ENCODE peak calls at places on chromosomes 13 and 19, in five cellular contexts. B is fibroblast of mammary gland; Q is CD8-positive, alpha-beta T cell; Z is cardiac muscle cell; A is heart right ventricle. F is an unnamed sample.
A peak's percentile ranks its signal among the peaks of the same experiment; 100 is the strongest.

GRCh38 chr19:20171285-20171684 is 4.3 kb downstream of the ZNF486 start:
- DNase-seq in A (no peak), B (no peak), Q (no peak), Z (no peak), F (no peak)

GRCh38 chr13:106418556-106418955 is 116.9 kb downstream of the EFNB2 start:
- DNase-seq in A (no peak), Q (no peak), B (peak; percentile 97), Z (no peak), F (no peak)

GRCh38 chr19:8304841-8305621 is 3.1 kb downstream of the CD320 start:
- DNase-seq in A (peak; percentile 26), B (no peak), Q (peak; percentile 12), Z (no peak), F (peak; percentile 42)

GRCh38 chr13:114311908-114312307 is 2.4 kb upstream of the CHAMP1 start:
- DNase-seq in A (no peak), Q (no peak), Z (no peak), B (peak; percentile 85), F (no peak)

GRCh38 chr13:42401376-42401775 is 129.4 kb downstream of the AKAP11 start:
- DNase-seq in A (no peak), B (no peak), Z (no peak), Q (no peak), F (no peak)

GRCh38 chr13:36130168-36130541 is 1.0 kb downstream of the DCLK1 start:
- DNase-seq in Z (no peak), B (no peak), A (no peak), Q (no peak), F (no peak)

GRCh38 chr13:21673592-21674270 is 2.9 kb downstream of the FGF9 start:
- DNase-seq in Z (peak; percentile 84), A (peak; percentile 40), Q (peak; percentile 37), B (no peak), F (no peak)

GRCh38 chr13:60043262-60043661 is 120.5 kb downstream of the DIAPH3 start:
- DNase-seq in Z (no peak), A (no peak), Q (no peak), B (peak; percentile 35), F (no peak)

GRCh38 chr19:35090795-35091214 is 24.8 kb upstream of the FXYD3 start:
- DNase-seq in Q (no peak), Z (no peak), B (no peak), A (no peak), F (no peak)

GRCh38 chr19:28644261-28644660 is 568.7 kb downstream of the UQCRFS1 start:
- DNase-seq in A (no peak), Z (no peak), Q (no peak), B (no peak), F (no peak)

GRCh38 chr19:28643284-28643683 is 569.7 kb downstream of the UQCRFS1 start:
- DNase-seq in B (no peak), A (no peak), Z (no peak), Q (no peak), F (no peak)

GRCh38 chr19:28642787-28643186 is 570.2 kb downstream of the UQCRFS1 start:
- DNase-seq in Z (no peak), Q (no peak), B (no peak), A (no peak), F (no peak)

GRCh38 chr19:28640506-28640905 is 572.4 kb downstream of the UQCRFS1 start:
- DNase-seq in Q (no peak), Z (no peak), B (no peak), A (no peak), F (no peak)

GRCh38 chr19:28641395-28641794 is 571.6 kb downstream of the UQCRFS1 start:
- DNase-seq in Q (no peak), A (no peak), Z (no peak), B (no peak), F (no peak)
- TF ChIP-seq CTCF in Q (no peak), A (no peak), Z (no peak), B (no peak), F (no peak)

DNA sequence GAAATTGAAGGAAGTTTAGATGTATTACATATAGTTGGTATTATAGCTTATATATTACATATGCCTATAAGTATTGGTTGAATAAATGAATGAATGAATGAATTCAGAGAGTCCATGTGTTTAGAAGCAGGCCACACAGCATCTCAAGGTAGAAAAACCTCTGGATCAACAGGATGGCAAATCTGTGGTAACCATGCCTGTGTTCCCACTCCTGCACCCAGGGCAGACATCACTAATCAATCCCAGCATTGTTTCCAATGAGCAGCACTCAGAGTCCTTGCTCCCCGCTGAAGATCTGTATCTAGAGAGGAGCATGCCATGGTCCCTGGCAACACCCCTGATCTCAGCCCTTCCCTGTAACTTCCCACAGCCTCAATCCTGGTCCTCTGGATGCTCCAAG is 944 bp downstream of the CEACAM19 start:
- DNase-seq in Z (no peak), B (no peak), A (no peak), Q (no peak), F (no peak)
- TF ChIP-seq CTCF in Z (no peak), B (no peak), A (no peak), Q (no peak), F (no peak)

GRCh38 chr19:18675779-18676178 is 7.7 kb upstream of the CRTC1 start:
- DNase-seq in B (peak; percentile 26), A (no peak), Q (peak; percentile 22), Z (no peak), F (no peak)
- TF ChIP-seq CTCF in B (peak; percentile 50), A (peak; percentile 34), Q (no peak), Z (peak; percentile 57), F (peak; percentile 20)

GRCh38 chr19:30664358-30665058 is 292.3 kb downstream of the ZNF536 start:
- DNase-seq in A (peak; percentile 63), B (peak; percentile 19), Z (peak; percentile 32), Q (no peak), F (peak; percentile 13)
- TF ChIP-seq CTCF in A (peak; percentile 28), B (peak; percentile 30), Z (peak; percentile 37), Q (no peak), F (no peak)

GRCh38 chr13:91185294-91185863 is 162.1 kb upstream of the MIR17HG start:
- DNase-seq in Z (peak; percentile 15), B (peak; percentile 10), Q (no peak), A (no peak), F (no peak)
- TF ChIP-seq CTCF in Z (peak; percentile 30), B (peak; percentile 3), Q (no peak), A (peak; percentile 39), F (peak; percentile 35)

GRCh38 chr19:14517446-14517839 is 754 bp downstream of the DNAJB1 start:
- DNase-seq in A (no peak), Z (peak; percentile 62), Q (no peak), B (no peak), F (no peak)

GRCh38 chr19:14514215-14514871 is 3.9 kb downstream of the DNAJB1 start:
- DNase-seq in Z (no peak), A (no peak), B (no peak), Q (no peak), F (no peak)

GRCh38 chr19:14515501-14516047 is 2.6 kb downstream of the DNAJB1 start:
- DNase-seq in Q (no peak), B (no peak), A (no peak), Z (no peak), F (no peak)

GRCh38 chr19:14516746-14517438 is 1.3 kb downstream of the DNAJB1 start:
- DNase-seq in A (no peak), B (no peak), Q (no peak), Z (no peak), F (no peak)

GRCh38 chr19:14516048-14516534 is 2.1 kb downstream of the DNAJB1 start:
- DNase-seq in Q (no peak), B (no peak), A (no peak), Z (no peak), F (no peak)
- TF ChIP-seq CTCF in Q (no peak), B (no peak), A (no peak), Z (no peak), F (no peak)

DNA sequence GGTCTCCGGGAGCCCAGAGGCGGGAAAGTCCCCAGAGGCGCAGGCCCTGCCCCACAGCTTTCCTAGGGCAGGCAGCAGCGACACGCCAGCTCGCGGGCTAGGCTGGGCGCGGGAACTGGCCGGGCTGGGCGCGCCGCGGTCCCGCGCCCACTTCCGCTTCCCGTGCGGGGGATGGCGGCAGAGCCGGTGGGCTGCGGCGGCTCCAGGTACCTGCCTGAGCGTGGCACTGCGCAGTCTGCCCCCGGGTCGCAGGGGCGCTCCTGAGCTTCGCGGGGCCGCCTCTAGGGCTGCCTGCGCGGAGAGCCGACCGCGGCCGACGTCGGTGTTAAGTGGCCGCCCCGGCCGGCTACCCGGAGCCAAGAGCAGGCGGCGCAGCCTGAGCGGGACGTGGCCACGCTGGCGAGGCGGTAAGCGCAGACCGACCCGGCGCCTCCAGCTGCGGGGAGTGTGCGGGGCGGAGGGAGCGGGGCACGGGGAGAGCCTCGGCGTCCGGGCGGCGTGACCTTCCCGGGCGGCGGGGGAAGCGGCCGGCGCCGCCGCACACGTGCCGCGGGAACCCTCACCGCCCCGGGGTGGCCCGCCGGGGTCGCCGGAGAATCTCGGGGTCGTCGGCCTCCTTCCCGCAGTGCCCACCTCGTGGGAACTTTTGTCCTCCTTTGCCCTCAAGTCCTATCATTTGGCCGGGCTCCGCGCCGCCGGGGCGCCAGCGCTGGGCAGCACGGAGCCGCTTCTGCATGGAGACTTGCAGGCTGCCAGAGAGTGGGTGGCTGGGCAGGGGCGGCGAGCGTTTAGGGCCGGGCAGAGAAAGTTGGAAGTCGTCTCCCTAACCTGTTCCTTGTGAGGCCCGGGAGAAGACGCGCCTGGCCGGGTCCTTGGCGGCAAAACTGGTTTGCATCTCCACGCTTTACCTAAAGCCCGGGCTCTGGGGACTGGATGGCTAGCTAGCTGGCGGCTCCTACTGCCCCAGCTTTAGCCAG is 31.4 kb upstream of the MPHOSPH8 start:
- DNase-seq in Q (peak; percentile 16), Z (peak; percentile 55), A (peak; percentile 38), B (peak; percentile 32), F (no peak)
- TF ChIP-seq CTCF in Q (no peak), Z (no peak), A (no peak), B (no peak), F (no peak)

DNA sequence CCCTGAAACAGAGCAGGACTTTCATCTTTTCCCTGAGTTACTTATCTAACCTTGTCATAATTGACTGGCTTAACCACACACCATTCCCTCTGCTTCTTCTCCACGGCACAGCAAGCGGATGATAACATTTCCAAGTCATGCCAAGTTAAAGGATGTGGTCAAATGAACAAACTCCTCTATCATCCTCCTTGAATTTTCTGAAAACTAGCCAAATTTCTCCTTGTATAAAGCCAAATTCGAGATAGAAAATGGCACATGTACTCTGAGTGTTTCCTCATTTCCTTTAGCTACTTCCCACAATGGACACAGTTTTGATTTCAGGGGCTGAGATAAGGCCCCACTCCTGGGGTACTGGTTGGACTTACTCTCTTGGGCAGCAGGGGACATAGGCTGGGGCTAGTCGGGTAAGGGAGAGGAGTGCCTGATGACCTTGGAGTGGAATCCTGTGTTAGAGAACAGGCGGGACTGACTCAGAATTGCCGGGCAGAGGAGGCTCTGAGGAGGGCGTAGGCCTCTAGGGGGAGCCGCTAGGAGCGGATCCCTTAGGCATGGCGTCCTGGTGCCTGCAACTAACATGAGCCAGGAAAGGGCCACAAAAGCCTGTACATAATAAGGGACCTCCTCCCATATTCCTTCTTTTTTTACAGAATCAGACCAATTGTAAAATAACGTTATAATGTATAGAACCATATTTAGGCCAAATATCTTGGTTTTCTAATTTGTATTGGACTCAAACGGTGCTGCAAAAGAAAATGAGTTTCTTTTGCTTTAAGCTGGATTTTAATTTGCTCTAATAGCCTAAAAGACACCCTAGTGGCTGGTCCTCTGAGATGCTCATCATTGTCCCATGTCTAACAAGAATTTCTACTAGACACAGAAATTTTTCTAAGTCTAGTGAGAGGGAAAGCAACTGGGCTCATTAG is 20.4 kb upstream of the TMTC4 start:
- DNase-seq in B (peak; percentile 65), Z (peak; percentile 71), A (no peak), Q (no peak), F (no peak)
- TF ChIP-seq CTCF in B (peak; percentile 68), Z (peak; percentile 88), A (peak; percentile 27), Q (no peak), F (no peak)

F was measured in CD14-positive monocyte.